ENCODE peak calls at places on chromosome X, in five cellular contexts. O is stimulated activated CD4-positive, alpha-beta T cell treated with anti-CD3 and anti-CD28 coated beads, Interleukin-1b, Interleukin-23, amount 100 ng/mL, for 24 hours; U is GM12891; D is activated naive CD4-positive, alpha-beta T cell treated with anti-CD3 and anti-CD28 coated beads for 36 hours; V is activated effector memory CD4-positive, alpha-beta T cell treated with anti-CD3 and anti-CD28 coated beads, Interleukin-2, amount 50 U/mL, for 16 hours. S is an unnamed sample.
A peak's percentile ranks its signal among the peaks of the same experiment; 100 is the strongest.

GRCh38 chrX:2690856-2691542 is at the start of gene CD99:
- DNase-seq in U (peak; percentile 92), V (peak; percentile 96), O (peak; percentile 67), D (peak; percentile 87), S (peak; percentile 88)

GRCh38 chrX:24081661-24082154 is 27.0 kb downstream of the EIF2S3 start:
- DNase-seq in O (no peak), D (peak; percentile 73), U (no peak), V (peak; percentile 79), S (peak; percentile 68)

GRCh38 chrX:112512509-112512908 is 167.2 kb downstream of the LHFPL1 start:
- DNase-seq in O (no peak), D (no peak), V (no peak), U (no peak), S (no peak)

GRCh38 chrX:73965833-73966232 is 338.1 kb upstream of the ZCCHC13 start:
- DNase-seq in V (no peak), O (no peak), D (no peak), U (no peak), S (no peak)

GRCh38 chrX:19625612-19626011 is 110.3 kb upstream of the MAP3K15 start:
- DNase-seq in U (no peak), D (peak; percentile 68), V (peak; percentile 82), O (no peak), S (peak; percentile 71)

GRCh38 chrX:76850851-76851250 is 423.3 kb downstream of the MAGEE1 start:
- DNase-seq in V (no peak), D (no peak), O (no peak), U (no peak), S (no peak)

GRCh38 chrX:137428777-137429564 is 137.0 kb upstream of the ZIC3 start:
- DNase-seq in V (no peak), D (peak; percentile 11), O (no peak), U (no peak), S (no peak)

GRCh38 chrX:68631331-68631730 is 16.1 kb upstream of the STARD8 start:
- DNase-seq in V (no peak), U (no peak), D (no peak), O (no peak), S (no peak)

GRCh38 chrX:19753368-19753767 is 134.0 kb downstream of the SH3KBP1 start:
- DNase-seq in O (no peak), V (no peak), D (no peak), U (no peak), S (no peak)

GRCh38 chrX:51641421-51642021 is 22.8 kb upstream of the CENPVL3 start:
- DNase-seq in D (peak; percentile 17), V (no peak), U (peak; percentile 16), O (no peak), S (peak; percentile 23)

GRCh38 chrX:111376486-111376885 is 35.5 kb downstream of the DCX start:
- DNase-seq in U (no peak), O (no peak), D (no peak), V (no peak), S (no peak)

GRCh38 chrX:39907964-39908616 is 189.7 kb downstream of the BCOR start:
- DNase-seq in D (no peak), O (no peak), V (no peak), U (no peak), S (peak; percentile 21)

GRCh38 chrX:133676344-133677122 is 261.2 kb upstream of the GPC4 start:
- DNase-seq in U (no peak), D (no peak), V (no peak), O (no peak), S (no peak)

GRCh38 chrX:65644621-65645287 is 22.7 kb upstream of the MSN start:
- DNase-seq in O (no peak), D (peak; percentile 44), U (no peak), V (no peak), S (peak; percentile 34)

GRCh38 chrX:148804579-148804978 is 304.2 kb downstream of the AFF2 start:
- DNase-seq in O (no peak), V (no peak), U (no peak), D (no peak), S (no peak)

GRCh38 chrX:100654256-100654655 is 10.3 kb downstream of the SRPX2 start:
- DNase-seq in U (no peak), O (no peak), D (no peak), V (no peak), S (no peak)

GRCh38 chrX:53642326-53642725 is 44.2 kb downstream of the HUWE1 start:
- DNase-seq in V (no peak), D (no peak), U (no peak), O (no peak), S (no peak)

GRCh38 chrX:103437147-103437873 is 61.0 kb downstream of the BEX3 start:
- DNase-seq in U (no peak), V (no peak), O (no peak), D (no peak), S (no peak)

GRCh38 chrX:48475295-48475694 is 704 bp upstream of the FTSJ1 start:
- DNase-seq in D (no peak), V (no peak), U (no peak), O (no peak), S (peak; percentile 29)

GRCh38 chrX:129996120-129996519 is 13.7 kb downstream of the BCORL1 start:
- DNase-seq in O (no peak), U (no peak), V (no peak), D (no peak), S (no peak)